ENCODE peak calls at places on chromosomes 3 and 15, in nine cellular contexts. One of them, this sample, is unnamed.
A peak's percentile ranks its signal among the peaks of the same experiment; 100 is the strongest.

GRCh38 chr3:129259612-129260477 is 10.4 kb downstream of the COPG1 start:
- DNase-seq in cardiac muscle cell: no peak
- DNase-seq in activated effector memory CD4-positive, alpha-beta T cell treated with anti-CD3 and anti-CD28 coated beads, Interleukin-2, amount 50 U/mL, for 16 hours: peak; percentile 36
- DNase-seq in stimulated activated CD4-positive, alpha-beta T cell treated with anti-CD3 and anti-CD28 coated beads, Interleukin-2, amount 100 ng/mL, for 48 hours: no peak
- DNase-seq in ovary: no peak
- DNase-seq in effector memory CD4-positive, alpha-beta T cell: no peak
- DNase-seq in nephron progenitor cell: no peak
- DNase-seq in psoas muscle: no peak
- DNase-seq in cerebellar cortex: no peak
- DNase-seq in this sample: no peak

GRCh38 chr15:99909914-99910313 is 176.7 kb upstream of the LYSMD4 start:
- DNase-seq in cardiac muscle cell: peak; percentile 15
- DNase-seq in activated effector memory CD4-positive, alpha-beta T cell treated with anti-CD3 and anti-CD28 coated beads, Interleukin-2, amount 50 U/mL, for 16 hours: no peak
- DNase-seq in stimulated activated CD4-positive, alpha-beta T cell treated with anti-CD3 and anti-CD28 coated beads, Interleukin-2, amount 100 ng/mL, for 48 hours: no peak
- DNase-seq in ovary: no peak
- DNase-seq in effector memory CD4-positive, alpha-beta T cell: no peak
- DNase-seq in nephron progenitor cell: no peak
- DNase-seq in psoas muscle: no peak
- DNase-seq in cerebellar cortex: peak; percentile 18
- DNase-seq in this sample: no peak

GRCh38 chr15:74138642-74139041 is 8.3 kb downstream of the ISLR2 start:
- DNase-seq in cardiac muscle cell: no peak
- DNase-seq in activated effector memory CD4-positive, alpha-beta T cell treated with anti-CD3 and anti-CD28 coated beads, Interleukin-2, amount 50 U/mL, for 16 hours: no peak
- DNase-seq in stimulated activated CD4-positive, alpha-beta T cell treated with anti-CD3 and anti-CD28 coated beads, Interleukin-2, amount 100 ng/mL, for 48 hours: no peak
- DNase-seq in ovary: no peak
- DNase-seq in effector memory CD4-positive, alpha-beta T cell: no peak
- DNase-seq in nephron progenitor cell: no peak
- DNase-seq in psoas muscle: no peak
- DNase-seq in cerebellar cortex: no peak
- DNase-seq in this sample: no peak

GRCh38 chr3:43291546-43291945 is 5.2 kb downstream of the SNRK start:
- DNase-seq in cardiac muscle cell: no peak
- DNase-seq in activated effector memory CD4-positive, alpha-beta T cell treated with anti-CD3 and anti-CD28 coated beads, Interleukin-2, amount 50 U/mL, for 16 hours: no peak
- DNase-seq in stimulated activated CD4-positive, alpha-beta T cell treated with anti-CD3 and anti-CD28 coated beads, Interleukin-2, amount 100 ng/mL, for 48 hours: no peak
- DNase-seq in ovary: no peak
- DNase-seq in effector memory CD4-positive, alpha-beta T cell: no peak
- DNase-seq in nephron progenitor cell: no peak
- DNase-seq in psoas muscle: no peak
- DNase-seq in cerebellar cortex: no peak
- DNase-seq in this sample: no peak

GRCh38 chr3:100113728-100114412 is 431 bp downstream of the FILIP1L start:
- DNase-seq in cardiac muscle cell: no peak
- DNase-seq in activated effector memory CD4-positive, alpha-beta T cell treated with anti-CD3 and anti-CD28 coated beads, Interleukin-2, amount 50 U/mL, for 16 hours: no peak
- DNase-seq in stimulated activated CD4-positive, alpha-beta T cell treated with anti-CD3 and anti-CD28 coated beads, Interleukin-2, amount 100 ng/mL, for 48 hours: no peak
- DNase-seq in ovary: no peak
- DNase-seq in effector memory CD4-positive, alpha-beta T cell: no peak
- DNase-seq in nephron progenitor cell: no peak
- DNase-seq in psoas muscle: no peak
- DNase-seq in cerebellar cortex: no peak
- DNase-seq in this sample: no peak

GRCh38 chr3:123042413-123042812 is 14.8 kb upstream of the SEMA5B start:
- DNase-seq in cardiac muscle cell: no peak
- DNase-seq in activated effector memory CD4-positive, alpha-beta T cell treated with anti-CD3 and anti-CD28 coated beads, Interleukin-2, amount 50 U/mL, for 16 hours: no peak
- DNase-seq in stimulated activated CD4-positive, alpha-beta T cell treated with anti-CD3 and anti-CD28 coated beads, Interleukin-2, amount 100 ng/mL, for 48 hours: no peak
- DNase-seq in ovary: no peak
- DNase-seq in effector memory CD4-positive, alpha-beta T cell: no peak
- DNase-seq in nephron progenitor cell: no peak
- DNase-seq in psoas muscle: no peak
- DNase-seq in cerebellar cortex: no peak
- DNase-seq in this sample: no peak

GRCh38 chr15:98003528-98003927 is 43.0 kb downstream of the ARRDC4 start:
- DNase-seq in cardiac muscle cell: no peak
- DNase-seq in activated effector memory CD4-positive, alpha-beta T cell treated with anti-CD3 and anti-CD28 coated beads, Interleukin-2, amount 50 U/mL, for 16 hours: no peak
- DNase-seq in stimulated activated CD4-positive, alpha-beta T cell treated with anti-CD3 and anti-CD28 coated beads, Interleukin-2, amount 100 ng/mL, for 48 hours: no peak
- DNase-seq in ovary: no peak
- DNase-seq in effector memory CD4-positive, alpha-beta T cell: no peak
- DNase-seq in nephron progenitor cell: no peak
- DNase-seq in psoas muscle: no peak
- DNase-seq in cerebellar cortex: no peak
- DNase-seq in this sample: no peak

GRCh38 chr3:128427872-128428822 is 38.5 kb downstream of the DNAJB8 start:
- DNase-seq in cardiac muscle cell: no peak
- DNase-seq in activated effector memory CD4-positive, alpha-beta T cell treated with anti-CD3 and anti-CD28 coated beads, Interleukin-2, amount 50 U/mL, for 16 hours: no peak
- DNase-seq in stimulated activated CD4-positive, alpha-beta T cell treated with anti-CD3 and anti-CD28 coated beads, Interleukin-2, amount 100 ng/mL, for 48 hours: no peak
- DNase-seq in ovary: no peak
- DNase-seq in effector memory CD4-positive, alpha-beta T cell: no peak
- DNase-seq in nephron progenitor cell: no peak
- DNase-seq in psoas muscle: no peak
- DNase-seq in cerebellar cortex: no peak
- DNase-seq in this sample: no peak

GRCh38 chr3:196504556-196504955 is 988 bp upstream of the RNF168 start:
- DNase-seq in cardiac muscle cell: no peak
- DNase-seq in activated effector memory CD4-positive, alpha-beta T cell treated with anti-CD3 and anti-CD28 coated beads, Interleukin-2, amount 50 U/mL, for 16 hours: no peak
- DNase-seq in stimulated activated CD4-positive, alpha-beta T cell treated with anti-CD3 and anti-CD28 coated beads, Interleukin-2, amount 100 ng/mL, for 48 hours: no peak
- DNase-seq in ovary: no peak
- DNase-seq in effector memory CD4-positive, alpha-beta T cell: no peak
- DNase-seq in nephron progenitor cell: no peak
- DNase-seq in psoas muscle: no peak
- DNase-seq in cerebellar cortex: no peak
- DNase-seq in this sample: no peak

GRCh38 chr15:80523746-80524145 is 119.6 kb downstream of the ARNT2 start:
- DNase-seq in cardiac muscle cell: no peak
- DNase-seq in activated effector memory CD4-positive, alpha-beta T cell treated with anti-CD3 and anti-CD28 coated beads, Interleukin-2, amount 50 U/mL, for 16 hours: no peak
- DNase-seq in stimulated activated CD4-positive, alpha-beta T cell treated with anti-CD3 and anti-CD28 coated beads, Interleukin-2, amount 100 ng/mL, for 48 hours: no peak
- DNase-seq in ovary: no peak
- DNase-seq in effector memory CD4-positive, alpha-beta T cell: no peak
- DNase-seq in nephron progenitor cell: no peak
- DNase-seq in psoas muscle: no peak
- DNase-seq in cerebellar cortex: no peak
- DNase-seq in this sample: no peak

GRCh38 chr3:44318929-44319328 is 19.6 kb upstream of the TCAIM start:
- DNase-seq in cardiac muscle cell: no peak
- DNase-seq in activated effector memory CD4-positive, alpha-beta T cell treated with anti-CD3 and anti-CD28 coated beads, Interleukin-2, amount 50 U/mL, for 16 hours: no peak
- DNase-seq in stimulated activated CD4-positive, alpha-beta T cell treated with anti-CD3 and anti-CD28 coated beads, Interleukin-2, amount 100 ng/mL, for 48 hours: no peak
- DNase-seq in ovary: no peak
- DNase-seq in effector memory CD4-positive, alpha-beta T cell: no peak
- DNase-seq in nephron progenitor cell: no peak
- DNase-seq in psoas muscle: no peak
- DNase-seq in cerebellar cortex: no peak
- DNase-seq in this sample: no peak

GRCh38 chr3:38511546-38511945 is 15.4 kb downstream of the EXOG start:
- DNase-seq in cardiac muscle cell: no peak
- DNase-seq in activated effector memory CD4-positive, alpha-beta T cell treated with anti-CD3 and anti-CD28 coated beads, Interleukin-2, amount 50 U/mL, for 16 hours: no peak
- DNase-seq in stimulated activated CD4-positive, alpha-beta T cell treated with anti-CD3 and anti-CD28 coated beads, Interleukin-2, amount 100 ng/mL, for 48 hours: no peak
- DNase-seq in ovary: no peak
- DNase-seq in effector memory CD4-positive, alpha-beta T cell: no peak
- DNase-seq in nephron progenitor cell: no peak
- DNase-seq in psoas muscle: no peak
- DNase-seq in cerebellar cortex: no peak
- DNase-seq in this sample: no peak

GRCh38 chr3:37559461-37559860 is 302.2 kb upstream of the CTDSPL start:
- DNase-seq in cardiac muscle cell: peak; percentile 51
- DNase-seq in activated effector memory CD4-positive, alpha-beta T cell treated with anti-CD3 and anti-CD28 coated beads, Interleukin-2, amount 50 U/mL, for 16 hours: no peak
- DNase-seq in stimulated activated CD4-positive, alpha-beta T cell treated with anti-CD3 and anti-CD28 coated beads, Interleukin-2, amount 100 ng/mL, for 48 hours: no peak
- DNase-seq in ovary: no peak
- DNase-seq in effector memory CD4-positive, alpha-beta T cell: no peak
- DNase-seq in nephron progenitor cell: no peak
- DNase-seq in psoas muscle: no peak
- DNase-seq in cerebellar cortex: no peak
- DNase-seq in this sample: no peak

GRCh38 chr3:141642215-141642614 is 95.9 kb upstream of the RNF7 start:
- DNase-seq in cardiac muscle cell: no peak
- DNase-seq in activated effector memory CD4-positive, alpha-beta T cell treated with anti-CD3 and anti-CD28 coated beads, Interleukin-2, amount 50 U/mL, for 16 hours: no peak
- DNase-seq in stimulated activated CD4-positive, alpha-beta T cell treated with anti-CD3 and anti-CD28 coated beads, Interleukin-2, amount 100 ng/mL, for 48 hours: no peak
- DNase-seq in ovary: no peak
- DNase-seq in effector memory CD4-positive, alpha-beta T cell: no peak
- DNase-seq in nephron progenitor cell: no peak
- DNase-seq in psoas muscle: no peak
- DNase-seq in cerebellar cortex: no peak
- DNase-seq in this sample: no peak

GRCh38 chr3:89335693-89336092 is 228.3 kb downstream of the EPHA3 start:
- DNase-seq in cardiac muscle cell: no peak
- DNase-seq in activated effector memory CD4-positive, alpha-beta T cell treated with anti-CD3 and anti-CD28 coated beads, Interleukin-2, amount 50 U/mL, for 16 hours: no peak
- DNase-seq in stimulated activated CD4-positive, alpha-beta T cell treated with anti-CD3 and anti-CD28 coated beads, Interleukin-2, amount 100 ng/mL, for 48 hours: no peak
- DNase-seq in ovary: no peak
- DNase-seq in effector memory CD4-positive, alpha-beta T cell: no peak
- DNase-seq in nephron progenitor cell: no peak
- DNase-seq in psoas muscle: no peak
- DNase-seq in cerebellar cortex: no peak
- DNase-seq in this sample: no peak

GRCh38 chr15:77840962-77841361 is 208.2 kb upstream of the LINGO1 start:
- DNase-seq in cardiac muscle cell: peak; percentile 77
- DNase-seq in activated effector memory CD4-positive, alpha-beta T cell treated with anti-CD3 and anti-CD28 coated beads, Interleukin-2, amount 50 U/mL, for 16 hours: no peak
- DNase-seq in stimulated activated CD4-positive, alpha-beta T cell treated with anti-CD3 and anti-CD28 coated beads, Interleukin-2, amount 100 ng/mL, for 48 hours: no peak
- DNase-seq in ovary: no peak
- DNase-seq in effector memory CD4-positive, alpha-beta T cell: no peak
- DNase-seq in nephron progenitor cell: no peak
- DNase-seq in psoas muscle: no peak
- DNase-seq in cerebellar cortex: no peak
- DNase-seq in this sample: no peak

GRCh38 chr15:32750981-32751380 is 33.2 kb downstream of the GREM1 start:
- DNase-seq in cardiac muscle cell: no peak
- DNase-seq in activated effector memory CD4-positive, alpha-beta T cell treated with anti-CD3 and anti-CD28 coated beads, Interleukin-2, amount 50 U/mL, for 16 hours: no peak
- DNase-seq in stimulated activated CD4-positive, alpha-beta T cell treated with anti-CD3 and anti-CD28 coated beads, Interleukin-2, amount 100 ng/mL, for 48 hours: no peak
- DNase-seq in ovary: no peak
- DNase-seq in effector memory CD4-positive, alpha-beta T cell: no peak
- DNase-seq in nephron progenitor cell: no peak
- DNase-seq in psoas muscle: no peak
- DNase-seq in cerebellar cortex: no peak
- DNase-seq in this sample: no peak

GRCh38 chr3:197811343-197811742 is 20.3 kb downstream of the LRCH3 start:
- DNase-seq in cardiac muscle cell: peak; percentile 93
- DNase-seq in activated effector memory CD4-positive, alpha-beta T cell treated with anti-CD3 and anti-CD28 coated beads, Interleukin-2, amount 50 U/mL, for 16 hours: no peak
- DNase-seq in stimulated activated CD4-positive, alpha-beta T cell treated with anti-CD3 and anti-CD28 coated beads, Interleukin-2, amount 100 ng/mL, for 48 hours: no peak
- DNase-seq in ovary: no peak
- DNase-seq in effector memory CD4-positive, alpha-beta T cell: no peak
- DNase-seq in nephron progenitor cell: no peak
- DNase-seq in psoas muscle: peak; percentile 51
- DNase-seq in cerebellar cortex: no peak
- DNase-seq in this sample: no peak

This sample was measured in NCI-H2081 treated with DMSO at 0.1 percent for 48 hours.